ENCODE peak calls at places on chromosomes 5 and 9, in ten cellular contexts. One of them, this sample, is unnamed.

GRCh38 chr9:134653259-134654009 is 11.8 kb downstream of the COL5A1 start:
- DNase-seq in pons: no peak
- DNase-seq in H9: no peak
- DNase-seq in astrocyte of the spinal cord: no peak
- DNase-seq in NCI-H748 treated with DMSO at 0.1 percent for 48 hours: no peak
- DNase-seq in naive thymus-derived CD4-positive, alpha-beta T cell: no peak
- DNase-seq in AG20443: no peak
- DNase-seq in fibroblast of pulmonary artery: no peak
- DNase-seq in NCI-H446: no peak
- DNase-seq in ELF-1: no peak
- DNase-seq in this sample: no peak

GRCh38 chr5:148853868-148854267 is 27.5 kb downstream of the ADRB2 start:
- DNase-seq in astrocyte of the spinal cord: no peak
- DNase-seq in H9: no peak
- DNase-seq in NCI-H446: no peak
- DNase-seq in naive thymus-derived CD4-positive, alpha-beta T cell: no peak
- DNase-seq in pons: no peak
- DNase-seq in fibroblast of pulmonary artery: no peak
- DNase-seq in NCI-H748 treated with DMSO at 0.1 percent for 48 hours: no peak
- DNase-seq in AG20443: no peak
- DNase-seq in ELF-1: no peak
- DNase-seq in this sample: no peak

GRCh38 chr5:157484768-157485167 is 24.8 kb downstream of the NIPAL4 start:
- DNase-seq in pons: no peak
- DNase-seq in fibroblast of pulmonary artery: peak
- DNase-seq in AG20443: peak
- DNase-seq in H9: no peak
- DNase-seq in NCI-H748 treated with DMSO at 0.1 percent for 48 hours: no peak
- DNase-seq in naive thymus-derived CD4-positive, alpha-beta T cell: no peak
- DNase-seq in ELF-1: no peak
- DNase-seq in astrocyte of the spinal cord: no peak
- DNase-seq in NCI-H446: no peak
- DNase-seq in this sample: no peak

GRCh38 chr5:115516372-115516771 is 28.2 kb downstream of the FEM1C start:
- DNase-seq in NCI-H446: no peak
- DNase-seq in naive thymus-derived CD4-positive, alpha-beta T cell: no peak
- DNase-seq in fibroblast of pulmonary artery: no peak
- DNase-seq in ELF-1: no peak
- DNase-seq in NCI-H748 treated with DMSO at 0.1 percent for 48 hours: no peak
- DNase-seq in AG20443: no peak
- DNase-seq in pons: no peak
- DNase-seq in astrocyte of the spinal cord: no peak
- DNase-seq in H9: no peak
- DNase-seq in this sample: no peak

GRCh38 chr5:95284512-95285405 is at the start of gene MCTP1:
- DNase-seq in NCI-H446: peak
- DNase-seq in ELF-1: peak
- DNase-seq in NCI-H748 treated with DMSO at 0.1 percent for 48 hours: peak
- DNase-seq in H9: peak
- DNase-seq in naive thymus-derived CD4-positive, alpha-beta T cell: no peak
- DNase-seq in AG20443: peak
- DNase-seq in astrocyte of the spinal cord: peak
- DNase-seq in fibroblast of pulmonary artery: no peak
- DNase-seq in pons: no peak
- DNase-seq in this sample: no peak

GRCh38 chr9:89751081-89751855 is 146.5 kb downstream of the GADD45G start:
- DNase-seq in ELF-1: no peak
- DNase-seq in NCI-H748 treated with DMSO at 0.1 percent for 48 hours: no peak
- DNase-seq in AG20443: no peak
- DNase-seq in fibroblast of pulmonary artery: no peak
- DNase-seq in H9: no peak
- DNase-seq in pons: no peak
- DNase-seq in naive thymus-derived CD4-positive, alpha-beta T cell: no peak
- DNase-seq in astrocyte of the spinal cord: no peak
- DNase-seq in NCI-H446: no peak
- DNase-seq in this sample: no peak

GRCh38 chr9:108094676-108094993 is 605.1 kb upstream of the KLF4 start:
- DNase-seq in astrocyte of the spinal cord: no peak
- DNase-seq in pons: no peak
- DNase-seq in NCI-H748 treated with DMSO at 0.1 percent for 48 hours: no peak
- DNase-seq in fibroblast of pulmonary artery: no peak
- DNase-seq in AG20443: peak
- DNase-seq in naive thymus-derived CD4-positive, alpha-beta T cell: no peak
- DNase-seq in H9: no peak
- DNase-seq in NCI-H446: no peak
- DNase-seq in ELF-1: no peak
- DNase-seq in this sample: no peak

GRCh38 chr9:136117291-136118060 is 1.2 kb downstream of the TMEM250 start:
- DNase-seq in fibroblast of pulmonary artery: peak
- DNase-seq in naive thymus-derived CD4-positive, alpha-beta T cell: no peak
- DNase-seq in pons: no peak
- DNase-seq in ELF-1: no peak
- DNase-seq in NCI-H446: no peak
- DNase-seq in astrocyte of the spinal cord: no peak
- DNase-seq in NCI-H748 treated with DMSO at 0.1 percent for 48 hours: no peak
- DNase-seq in H9: peak
- DNase-seq in AG20443: no peak
- DNase-seq in this sample: no peak

GRCh38 chr5:138792181-138792808 is 39.1 kb downstream of the CTNNA1 start:
- DNase-seq in AG20443: no peak
- DNase-seq in pons: no peak
- DNase-seq in fibroblast of pulmonary artery: no peak
- DNase-seq in H9: no peak
- DNase-seq in ELF-1: no peak
- DNase-seq in NCI-H748 treated with DMSO at 0.1 percent for 48 hours: no peak
- DNase-seq in naive thymus-derived CD4-positive, alpha-beta T cell: peak
- DNase-seq in astrocyte of the spinal cord: no peak
- DNase-seq in NCI-H446: no peak
- DNase-seq in this sample: no peak